ENCODE peak calls at places on chromosome 22, in five cellular contexts. One of them, this sample, is unnamed.
A peak's percentile ranks its signal among the peaks of the same experiment; 100 is the strongest.

GRCh38 chr22:21443735-21444421 is 23.3 kb upstream of the TMEM191C start:
- DNase-seq in IMR-90: no peak
- DNase-seq in cardiac fibroblast: no peak
- DNase-seq in kidney epithelial cell: no peak
- DNase-seq in astrocyte of the spinal cord: no peak
- DNase-seq in this sample: no peak

GRCh38 chr22:29345932-29346331 is 30.4 kb upstream of the RASL10A start:
- DNase-seq in IMR-90: peak; percentile 4
- DNase-seq in cardiac fibroblast: peak; percentile 21
- DNase-seq in kidney epithelial cell: no peak
- DNase-seq in astrocyte of the spinal cord: peak; percentile 33
- DNase-seq in this sample: no peak

GRCh38 chr22:44574057-44574456 is 76.0 kb upstream of the RTL6 start:
- DNase-seq in IMR-90: peak; percentile 68
- DNase-seq in cardiac fibroblast: peak; percentile 91
- DNase-seq in kidney epithelial cell: peak; percentile 47
- DNase-seq in astrocyte of the spinal cord: peak; percentile 47
- DNase-seq in this sample: peak; percentile 74

GRCh38 chr22:25403752-25404471 is 160.6 kb upstream of the GRK3 start:
- DNase-seq in IMR-90: peak; percentile 41
- DNase-seq in cardiac fibroblast: peak; percentile 44
- DNase-seq in kidney epithelial cell: no peak
- DNase-seq in astrocyte of the spinal cord: peak; percentile 25
- DNase-seq in this sample: peak; percentile 31

GRCh38 chr22:43152355-43153071 is 1.2 kb downstream of the TSPO start:
- DNase-seq in IMR-90: peak; percentile 22
- DNase-seq in cardiac fibroblast: peak; percentile 69
- DNase-seq in kidney epithelial cell: no peak
- DNase-seq in astrocyte of the spinal cord: peak; percentile 38
- DNase-seq in this sample: no peak

GRCh38 chr22:50269573-50270301 is 443 bp downstream of the MAPK11 start:
- DNase-seq in IMR-90: peak; percentile 31
- DNase-seq in cardiac fibroblast: peak; percentile 61
- DNase-seq in kidney epithelial cell: no peak
- DNase-seq in astrocyte of the spinal cord: peak; percentile 54
- DNase-seq in this sample: no peak

GRCh38 chr22:41907436-41908401 is 7.2 kb downstream of the SHISA8 start:
- DNase-seq in IMR-90: peak; percentile 13
- DNase-seq in cardiac fibroblast: no peak
- DNase-seq in kidney epithelial cell: no peak
- DNase-seq in astrocyte of the spinal cord: peak; percentile 17
- DNase-seq in this sample: no peak

GRCh38 chr22:26398741-26399153 is 30.3 kb upstream of the ASPHD2 start:
- DNase-seq in IMR-90: peak; percentile 77
- DNase-seq in cardiac fibroblast: peak; percentile 78
- DNase-seq in kidney epithelial cell: peak; percentile 21
- DNase-seq in astrocyte of the spinal cord: peak; percentile 75
- DNase-seq in this sample: peak; percentile 59

GRCh38 chr22:37068859-37069258 is 17.3 kb downstream of the KCTD17 start:
- DNase-seq in IMR-90: no peak
- DNase-seq in cardiac fibroblast: no peak
- DNase-seq in kidney epithelial cell: no peak
- DNase-seq in astrocyte of the spinal cord: no peak
- DNase-seq in this sample: no peak

GRCh38 chr22:29269230-29269604 is 1.1 kb downstream of the EWSR1 start:
- DNase-seq in IMR-90: no peak
- DNase-seq in cardiac fibroblast: no peak
- DNase-seq in kidney epithelial cell: no peak
- DNase-seq in astrocyte of the spinal cord: no peak
- DNase-seq in this sample: no peak

GRCh38 chr22:40511604-40512003 is 124.9 kb downstream of the MRTFA start:
- DNase-seq in IMR-90: no peak
- DNase-seq in cardiac fibroblast: peak; percentile 46
- DNase-seq in kidney epithelial cell: no peak
- DNase-seq in astrocyte of the spinal cord: no peak
- DNase-seq in this sample: no peak

DNA sequence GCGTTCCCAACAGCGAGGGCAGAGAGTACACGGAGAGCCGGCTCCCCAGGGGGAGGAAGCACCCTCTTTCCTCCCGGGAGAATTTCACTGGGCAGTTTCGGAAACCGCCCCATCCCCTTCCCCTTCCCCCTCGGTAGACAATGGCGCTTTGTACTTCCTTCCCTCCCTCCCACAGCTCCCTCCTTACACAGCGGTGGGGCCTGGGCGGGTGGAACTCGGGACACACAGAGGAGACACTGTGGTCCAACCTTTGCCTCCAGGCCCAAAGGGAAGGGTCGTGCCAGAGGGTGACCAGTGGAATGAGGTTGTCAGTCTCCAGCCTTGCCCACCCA is 4.3 kb downstream of the SMTN start:
- DNase-seq in IMR-90: no peak
- DNase-seq in cardiac fibroblast: peak; percentile 54
- DNase-seq in kidney epithelial cell: no peak
- DNase-seq in astrocyte of the spinal cord: no peak
- DNase-seq in this sample: no peak
- H3K4me3 ChIP-seq in IMR-90: peak overlapping the region; percentile 80
- H3K4me3 ChIP-seq in cardiac fibroblast: peak overlapping the region; percentile 75
- H3K4me3 ChIP-seq in kidney epithelial cell: peak overlapping the region; percentile 41
- H3K4me3 ChIP-seq in astrocyte of the spinal cord: peak overlapping the region; percentile 66
- H3K4me3 ChIP-seq in this sample: peak overlapping the region; percentile 74

GRCh38 chr22:38724926-38725571 is 19.3 kb downstream of the GTPBP1 start:
- DNase-seq in IMR-90: peak; percentile 41
- DNase-seq in cardiac fibroblast: peak; percentile 54
- DNase-seq in kidney epithelial cell: no peak
- DNase-seq in astrocyte of the spinal cord: peak; percentile 43
- DNase-seq in this sample: no peak
- TF ChIP-seq CTCF in IMR-90: peak; percentile 47
- TF ChIP-seq CTCF in cardiac fibroblast: peak; percentile 48
- TF ChIP-seq CTCF in kidney epithelial cell: peak; percentile 59
- TF ChIP-seq CTCF in astrocyte of the spinal cord: peak; percentile 69
- TF ChIP-seq CTCF in this sample: peak; percentile 50

GRCh38 chr22:46846832-46847355 is 84.4 kb downstream of the TBC1D22A start:
- DNase-seq in IMR-90: no peak
- DNase-seq in cardiac fibroblast: no peak
- DNase-seq in kidney epithelial cell: no peak
- DNase-seq in astrocyte of the spinal cord: peak; percentile 18
- DNase-seq in this sample: no peak

GRCh38 chr22:46844606-46845210 is 82.3 kb downstream of the TBC1D22A start:
- DNase-seq in IMR-90: no peak
- DNase-seq in cardiac fibroblast: no peak
- DNase-seq in kidney epithelial cell: no peak
- DNase-seq in astrocyte of the spinal cord: no peak
- DNase-seq in this sample: no peak

GRCh38 chr22:46846154-46846831 is 83.8 kb downstream of the TBC1D22A start:
- DNase-seq in IMR-90: peak; percentile 19
- DNase-seq in cardiac fibroblast: no peak
- DNase-seq in kidney epithelial cell: no peak
- DNase-seq in astrocyte of the spinal cord: no peak
- DNase-seq in this sample: no peak

GRCh38 chr22:46843691-46844297 is 81.3 kb downstream of the TBC1D22A start:
- DNase-seq in IMR-90: peak; percentile 45
- DNase-seq in cardiac fibroblast: no peak
- DNase-seq in kidney epithelial cell: no peak
- DNase-seq in astrocyte of the spinal cord: peak; percentile 28
- DNase-seq in this sample: no peak

DNA sequence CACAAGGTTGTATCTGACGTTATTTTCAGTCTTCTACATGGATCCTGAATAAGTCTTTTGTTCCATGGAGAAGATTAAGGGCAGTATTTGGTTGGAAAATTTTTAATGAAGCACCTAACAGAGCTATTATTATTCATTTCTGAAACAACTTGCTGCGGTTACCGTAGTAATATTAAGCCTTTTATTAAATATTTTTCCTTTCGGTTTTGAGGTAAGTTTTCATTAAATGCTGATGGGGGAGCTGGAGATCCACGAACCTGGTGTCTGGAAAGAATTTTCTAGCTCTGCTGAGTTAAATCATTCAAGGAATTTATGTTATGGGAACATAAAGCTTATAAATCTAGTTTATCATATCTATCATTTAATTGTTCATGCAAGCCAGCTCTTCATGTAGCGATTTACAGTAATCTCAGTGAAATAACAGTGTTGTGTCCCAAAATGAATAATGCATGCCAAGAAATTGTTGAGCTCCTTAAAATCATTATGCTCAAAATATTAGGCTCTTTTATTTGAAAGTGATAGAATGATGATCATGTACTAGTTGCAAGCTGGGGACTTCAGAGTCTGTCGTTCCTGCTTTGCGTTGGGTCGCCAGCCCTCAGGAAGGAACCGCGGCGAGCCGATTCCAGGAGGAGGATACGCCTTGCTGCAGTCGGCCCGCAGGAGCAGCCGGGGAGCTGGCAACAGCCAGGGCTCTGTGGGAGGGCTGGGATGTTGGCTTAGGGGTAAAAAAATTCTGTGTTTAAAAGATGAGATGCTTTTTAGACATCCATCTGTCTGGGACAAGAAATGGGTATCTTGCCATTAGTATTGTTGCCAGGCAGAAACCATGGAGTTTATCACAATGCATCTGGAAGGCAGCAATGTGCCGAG is 83.1 kb downstream of the TBC1D22A start:
- DNase-seq in IMR-90: peak; percentile 63
- DNase-seq in cardiac fibroblast: peak; percentile 78
- DNase-seq in kidney epithelial cell: no peak
- DNase-seq in astrocyte of the spinal cord: peak; percentile 73
- DNase-seq in this sample: no peak
- H3K4me3 ChIP-seq in IMR-90: no peak overlapping the region
- H3K4me3 ChIP-seq in cardiac fibroblast: no peak overlapping the region
- H3K4me3 ChIP-seq in kidney epithelial cell: no peak overlapping the region
- H3K4me3 ChIP-seq in astrocyte of the spinal cord: no peak overlapping the region
- H3K4me3 ChIP-seq in this sample: no peak overlapping the region

GRCh38 chr22:19105867-19106802 is 16.1 kb downstream of the DGCR2 start:
- DNase-seq in IMR-90: no peak
- DNase-seq in cardiac fibroblast: no peak
- DNase-seq in kidney epithelial cell: no peak
- DNase-seq in astrocyte of the spinal cord: no peak
- DNase-seq in this sample: no peak
- TF ChIP-seq CTCF in IMR-90: no peak
- TF ChIP-seq CTCF in cardiac fibroblast: peak; percentile 29
- TF ChIP-seq CTCF in kidney epithelial cell: peak; percentile 18
- TF ChIP-seq CTCF in astrocyte of the spinal cord: no peak
- TF ChIP-seq CTCF in this sample: peak; percentile 17

GRCh38 chr22:23718371-23719165 is 27.8 kb downstream of the RGL4 start:
- DNase-seq in IMR-90: no peak
- DNase-seq in cardiac fibroblast: no peak
- DNase-seq in kidney epithelial cell: no peak
- DNase-seq in astrocyte of the spinal cord: no peak
- DNase-seq in this sample: no peak

GRCh38 chr22:23713696-23714595 is 23.1 kb downstream of the RGL4 start:
- DNase-seq in IMR-90: no peak
- DNase-seq in cardiac fibroblast: no peak
- DNase-seq in kidney epithelial cell: no peak
- DNase-seq in astrocyte of the spinal cord: no peak
- DNase-seq in this sample: no peak

GRCh38 chr22:23714596-23715588 is 24.1 kb downstream of the RGL4 start:
- DNase-seq in IMR-90: no peak
- DNase-seq in cardiac fibroblast: no peak
- DNase-seq in kidney epithelial cell: no peak
- DNase-seq in astrocyte of the spinal cord: no peak
- DNase-seq in this sample: no peak

GRCh38 chr22:23716811-23717801 is 26.3 kb downstream of the RGL4 start:
- DNase-seq in IMR-90: peak; percentile 85
- DNase-seq in cardiac fibroblast: peak; percentile 90
- DNase-seq in kidney epithelial cell: peak; percentile 18
- DNase-seq in astrocyte of the spinal cord: peak; percentile 90
- DNase-seq in this sample: peak; percentile 24

GRCh38 chr22:23715811-23716355 is 25.1 kb downstream of the RGL4 start:
- DNase-seq in IMR-90: no peak
- DNase-seq in cardiac fibroblast: peak; percentile 8
- DNase-seq in kidney epithelial cell: no peak
- DNase-seq in astrocyte of the spinal cord: no peak
- DNase-seq in this sample: no peak
- H3K4me3 ChIP-seq in IMR-90: no peak overlapping the region
- H3K4me3 ChIP-seq in cardiac fibroblast: no peak overlapping the region
- H3K4me3 ChIP-seq in kidney epithelial cell: no peak overlapping the region
- H3K4me3 ChIP-seq in astrocyte of the spinal cord: no peak overlapping the region
- H3K4me3 ChIP-seq in this sample: no peak overlapping the region